ENCODE peak calls at places on chromosome 16, in ten cellular contexts. One of them, this sample, is unnamed. For H3K27me3, the result is how much of the 10 kb centered on the place peaks cover.

GRCh38 chr16:85582177-85582888 is 30.8 kb upstream of the GSE1 start:
- DNase-seq in colonic mucosa: no peak
- DNase-seq in HCT116: no peak
- DNase-seq in cardiac muscle cell: no peak
- DNase-seq in neural progenitor cell: no peak
- DNase-seq in spleen: no peak
- DNase-seq in small intestine: no peak
- DNase-seq in adrenal gland: no peak
- DNase-seq in sigmoid colon: no peak
- DNase-seq in bronchial epithelial cell: no peak
- DNase-seq in this sample: no peak

GRCh38 chr16:65339062-65339461 is 217.2 kb upstream of the CDH11 start:
- DNase-seq in cardiac muscle cell: no peak
- DNase-seq in sigmoid colon: no peak
- DNase-seq in small intestine: no peak
- DNase-seq in adrenal gland: no peak
- DNase-seq in spleen: no peak
- DNase-seq in bronchial epithelial cell: no peak
- DNase-seq in neural progenitor cell: no peak
- DNase-seq in colonic mucosa: no peak
- DNase-seq in HCT116: no peak
- DNase-seq in this sample: no peak

GRCh38 chr16:58028541-58029070 is 3.1 kb downstream of the MMP15 start:
- DNase-seq in colonic mucosa: no peak
- DNase-seq in HCT116: no peak
- DNase-seq in sigmoid colon: no peak
- DNase-seq in cardiac muscle cell: no peak
- DNase-seq in spleen: peak
- DNase-seq in neural progenitor cell: no peak
- DNase-seq in bronchial epithelial cell: no peak
- DNase-seq in adrenal gland: peak
- DNase-seq in small intestine: peak
- DNase-seq in this sample: no peak

GRCh38 chr16:88588754-88589153 is 18.6 kb downstream of the ZC3H18 start:
- DNase-seq in spleen: no peak
- DNase-seq in HCT116: no peak
- DNase-seq in colonic mucosa: no peak
- DNase-seq in adrenal gland: no peak
- DNase-seq in sigmoid colon: no peak
- DNase-seq in neural progenitor cell: no peak
- DNase-seq in small intestine: no peak
- DNase-seq in bronchial epithelial cell: no peak
- DNase-seq in cardiac muscle cell: no peak
- DNase-seq in this sample: no peak

GRCh38 chr16:30780549-30780948 is 6.5 kb downstream of the ZNF629 start:
- DNase-seq in small intestine: no peak
- DNase-seq in HCT116: no peak
- DNase-seq in bronchial epithelial cell: no peak
- DNase-seq in cardiac muscle cell: no peak
- DNase-seq in sigmoid colon: no peak
- DNase-seq in spleen: no peak
- DNase-seq in adrenal gland: no peak
- DNase-seq in colonic mucosa: no peak
- DNase-seq in neural progenitor cell: no peak
- DNase-seq in this sample: no peak

GRCh38 chr16:48353565-48354163 is 31.5 kb downstream of the SIAH1 start:
- DNase-seq in sigmoid colon: peak
- DNase-seq in colonic mucosa: peak
- DNase-seq in neural progenitor cell: peak
- DNase-seq in spleen: peak
- DNase-seq in adrenal gland: peak
- DNase-seq in HCT116: peak
- DNase-seq in cardiac muscle cell: peak
- DNase-seq in bronchial epithelial cell: peak
- DNase-seq in small intestine: peak
- DNase-seq in this sample: peak

GRCh38 chr16:83312015-83312734 is 495.6 kb upstream of the HSBP1 start:
- DNase-seq in colonic mucosa: no peak
- DNase-seq in cardiac muscle cell: peak
- DNase-seq in bronchial epithelial cell: no peak
- DNase-seq in neural progenitor cell: no peak
- DNase-seq in spleen: no peak
- DNase-seq in sigmoid colon: no peak
- DNase-seq in small intestine: no peak
- DNase-seq in adrenal gland: no peak
- DNase-seq in HCT116: no peak
- DNase-seq in this sample: no peak

GRCh38 chr16:48881272-48881671 is 271.3 kb upstream of the N4BP1 start:
- DNase-seq in neural progenitor cell: no peak
- DNase-seq in small intestine: no peak
- DNase-seq in bronchial epithelial cell: no peak
- DNase-seq in HCT116: no peak
- DNase-seq in adrenal gland: no peak
- DNase-seq in sigmoid colon: no peak
- DNase-seq in cardiac muscle cell: no peak
- DNase-seq in colonic mucosa: no peak
- DNase-seq in spleen: no peak
- DNase-seq in this sample: no peak

GRCh38 chr16:79895917-79896203 is 295.3 kb upstream of the MAF start:
- DNase-seq in adrenal gland: no peak
- DNase-seq in HCT116: no peak
- DNase-seq in neural progenitor cell: no peak
- DNase-seq in spleen: no peak
- DNase-seq in colonic mucosa: no peak
- DNase-seq in cardiac muscle cell: no peak
- DNase-seq in small intestine: peak
- DNase-seq in sigmoid colon: no peak
- DNase-seq in bronchial epithelial cell: no peak
- DNase-seq in this sample: no peak

GRCh38 chr16:31529398-31530312 is 2.0 kb downstream of the AHSP start:
- DNase-seq in neural progenitor cell: peak
- DNase-seq in adrenal gland: no peak
- DNase-seq in bronchial epithelial cell: no peak
- DNase-seq in sigmoid colon: no peak
- DNase-seq in spleen: no peak
- DNase-seq in HCT116: no peak
- DNase-seq in cardiac muscle cell: no peak
- DNase-seq in small intestine: no peak
- DNase-seq in colonic mucosa: no peak
- DNase-seq in this sample: no peak

GRCh38 chr16:2337431-2338296 is 2.9 kb downstream of the ABCA3 start:
- DNase-seq in bronchial epithelial cell: no peak
- DNase-seq in small intestine: no peak
- DNase-seq in neural progenitor cell: no peak
- DNase-seq in colonic mucosa: no peak
- DNase-seq in cardiac muscle cell: no peak
- DNase-seq in HCT116: no peak
- DNase-seq in sigmoid colon: no peak
- DNase-seq in spleen: no peak
- DNase-seq in adrenal gland: no peak
- DNase-seq in this sample: no peak

GRCh38 chr16:2343211-2343610 is 2.7 kb upstream of the ABCA3 start:
- DNase-seq in colonic mucosa: no peak
- DNase-seq in cardiac muscle cell: no peak
- DNase-seq in small intestine: no peak
- DNase-seq in sigmoid colon: no peak
- DNase-seq in adrenal gland: no peak
- DNase-seq in neural progenitor cell: no peak
- DNase-seq in bronchial epithelial cell: no peak
- DNase-seq in spleen: no peak
- DNase-seq in HCT116: no peak
- DNase-seq in this sample: no peak

GRCh38 chr16:2339521-2340484 is 725 bp downstream of the ABCA3 start:
- DNase-seq in colonic mucosa: peak
- DNase-seq in small intestine: peak
- DNase-seq in sigmoid colon: peak
- DNase-seq in spleen: peak
- DNase-seq in bronchial epithelial cell: no peak
- DNase-seq in HCT116: no peak
- DNase-seq in neural progenitor cell: peak
- DNase-seq in cardiac muscle cell: peak
- DNase-seq in adrenal gland: peak
- DNase-seq in this sample: peak

GRCh38 chr16:2341456-2342447 is 1.2 kb upstream of the ABCA3 start:
- DNase-seq in HCT116: no peak
- DNase-seq in spleen: peak
- DNase-seq in neural progenitor cell: peak
- DNase-seq in adrenal gland: peak
- DNase-seq in colonic mucosa: no peak
- DNase-seq in sigmoid colon: peak
- DNase-seq in bronchial epithelial cell: no peak
- DNase-seq in cardiac muscle cell: no peak
- DNase-seq in small intestine: no peak
- DNase-seq in this sample: no peak

DNA sequence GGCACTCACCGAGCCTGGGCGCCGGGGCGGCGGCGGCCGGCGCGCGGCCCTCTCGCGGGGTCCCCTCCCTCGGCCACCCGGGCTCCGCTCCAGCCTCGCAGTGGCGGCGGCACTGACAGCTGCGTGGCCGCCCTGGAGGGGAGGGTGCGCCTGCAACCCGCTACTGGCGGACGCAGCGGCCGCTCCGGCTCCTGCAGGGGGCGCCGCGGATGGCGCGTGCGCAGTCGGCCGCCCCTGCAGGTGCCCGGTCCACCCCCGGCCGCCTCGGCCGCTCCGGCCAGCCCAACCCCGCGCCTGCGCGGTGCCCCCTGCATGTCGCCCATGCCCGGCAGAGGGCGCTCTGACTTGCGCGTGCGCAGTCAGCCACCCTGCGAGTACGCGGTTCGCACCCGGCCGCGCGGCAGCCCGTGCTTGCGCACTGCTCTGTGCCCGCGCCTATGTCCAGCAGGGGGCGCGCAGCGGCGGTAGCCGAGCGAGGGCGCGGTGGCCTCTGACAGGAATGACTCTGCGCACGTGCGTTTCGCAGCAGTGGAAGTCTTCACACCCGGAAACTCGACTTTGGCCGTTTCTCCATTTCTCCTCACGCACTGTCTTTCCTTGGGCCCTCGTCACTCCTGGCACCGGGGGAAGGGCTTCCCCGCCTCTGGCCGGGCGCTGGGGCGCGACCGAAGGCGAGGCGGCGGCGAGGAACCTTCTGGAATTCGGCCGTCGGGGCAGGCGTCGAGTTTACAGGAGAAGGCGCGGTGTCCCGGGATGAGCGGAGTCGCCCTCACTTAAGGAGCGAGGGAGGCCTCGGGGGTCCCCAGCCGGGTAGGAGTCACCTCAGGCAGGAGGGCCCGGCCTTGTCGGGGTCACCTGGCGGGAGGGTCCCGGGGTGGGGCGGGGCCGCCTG is at the start of gene ABCA3:
- DNase-seq in cardiac muscle cell: peak
- DNase-seq in colonic mucosa: peak
- DNase-seq in spleen: peak
- DNase-seq in neural progenitor cell: peak
- DNase-seq in adrenal gland: peak
- DNase-seq in bronchial epithelial cell: peak
- DNase-seq in sigmoid colon: peak
- DNase-seq in small intestine: peak
- DNase-seq in HCT116: peak
- DNase-seq in this sample: peak
- H3K27me3 ChIP-seq in cardiac muscle cell: under half
- H3K27me3 ChIP-seq in colonic mucosa: under half
- H3K27me3 ChIP-seq in spleen: under half
- H3K27me3 ChIP-seq in neural progenitor cell: half or more
- H3K27me3 ChIP-seq in adrenal gland: under half
- H3K27me3 ChIP-seq in bronchial epithelial cell: under half
- H3K27me3 ChIP-seq in sigmoid colon: under half
- H3K27me3 ChIP-seq in small intestine: under half
- H3K27me3 ChIP-seq in HCT116: under half
- H3K27me3 ChIP-seq in this sample: under half

GRCh38 chr16:67391424-67392300 is 1.6 kb downstream of the TPPP3 start:
- DNase-seq in cardiac muscle cell: no peak
- DNase-seq in neural progenitor cell: no peak
- DNase-seq in HCT116: no peak
- DNase-seq in adrenal gland: no peak
- DNase-seq in sigmoid colon: peak
- DNase-seq in spleen: peak
- DNase-seq in bronchial epithelial cell: no peak
- DNase-seq in colonic mucosa: no peak
- DNase-seq in small intestine: no peak
- DNase-seq in this sample: no peak
- H3K4me3 ChIP-seq in cardiac muscle cell: no peak
- H3K4me3 ChIP-seq in neural progenitor cell: no peak
- H3K4me3 ChIP-seq in HCT116: no peak
- H3K4me3 ChIP-seq in adrenal gland: no peak
- H3K4me3 ChIP-seq in sigmoid colon: peak
- H3K4me3 ChIP-seq in spleen: peak
- H3K4me3 ChIP-seq in bronchial epithelial cell: no peak
- H3K4me3 ChIP-seq in colonic mucosa: no peak
- H3K4me3 ChIP-seq in small intestine: no peak
- H3K4me3 ChIP-seq in this sample: no peak

GRCh38 chr16:12780467-12780866 is 23.2 kb downstream of the CPPED1 start:
- DNase-seq in colonic mucosa: no peak
- DNase-seq in spleen: no peak
- DNase-seq in HCT116: no peak
- DNase-seq in small intestine: no peak
- DNase-seq in sigmoid colon: no peak
- DNase-seq in adrenal gland: no peak
- DNase-seq in neural progenitor cell: no peak
- DNase-seq in bronchial epithelial cell: no peak
- DNase-seq in cardiac muscle cell: no peak
- DNase-seq in this sample: no peak
- H3K27me3 ChIP-seq in colonic mucosa: under half
- H3K27me3 ChIP-seq in spleen: under half
- H3K27me3 ChIP-seq in HCT116: under half
- H3K27me3 ChIP-seq in small intestine: under half
- H3K27me3 ChIP-seq in sigmoid colon: under half
- H3K27me3 ChIP-seq in adrenal gland: under half
- H3K27me3 ChIP-seq in neural progenitor cell: under half
- H3K27me3 ChIP-seq in bronchial epithelial cell: under half
- H3K27me3 ChIP-seq in cardiac muscle cell: under half
- H3K27me3 ChIP-seq in this sample: under half

DNA sequence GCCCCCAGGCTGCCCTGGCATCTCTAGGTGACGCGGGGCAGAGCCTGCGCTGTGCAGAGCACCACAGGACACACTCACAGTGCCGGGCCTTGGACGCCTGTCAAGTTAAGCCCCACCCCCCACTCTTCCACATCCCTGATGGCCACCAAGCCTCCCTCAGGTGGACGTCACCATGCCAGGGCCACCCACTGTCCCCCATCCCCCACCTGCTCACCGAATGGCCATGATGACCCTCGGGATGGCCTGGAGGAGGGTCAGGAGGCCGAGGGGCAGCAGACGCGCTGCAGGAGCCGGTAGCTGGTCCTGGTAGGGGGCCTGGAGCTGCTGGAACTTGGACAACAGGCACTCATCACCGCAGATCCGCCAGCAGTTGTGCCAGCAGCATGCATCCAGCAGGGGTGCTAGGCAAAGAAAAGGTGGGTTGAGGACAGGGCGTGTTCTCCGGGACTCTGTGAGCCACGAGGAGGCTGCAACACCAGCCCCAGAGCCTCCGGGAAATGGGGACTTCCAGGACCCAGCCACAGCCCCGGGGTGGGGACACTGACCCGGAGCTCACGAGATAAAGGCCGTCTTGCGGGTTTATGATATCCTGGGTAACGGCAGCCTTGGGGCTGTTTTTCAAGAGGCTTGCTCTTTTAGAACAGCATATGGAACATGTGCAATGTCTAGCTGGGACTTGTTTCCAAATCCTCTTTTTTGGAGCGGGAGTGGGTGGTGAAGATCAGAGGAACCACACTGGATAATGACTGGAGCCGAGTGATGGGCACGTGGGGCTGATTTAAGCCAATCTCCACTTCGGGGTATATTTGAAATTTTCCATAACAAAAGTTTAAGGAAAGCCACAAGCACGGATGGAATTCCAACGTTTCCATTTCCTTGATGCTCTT is 11.4 kb downstream of the C16orf95 start:
- DNase-seq in neural progenitor cell: peak
- DNase-seq in bronchial epithelial cell: no peak
- DNase-seq in colonic mucosa: no peak
- DNase-seq in HCT116: no peak
- DNase-seq in sigmoid colon: no peak
- DNase-seq in spleen: no peak
- DNase-seq in cardiac muscle cell: peak
- DNase-seq in small intestine: peak
- DNase-seq in adrenal gland: no peak
- DNase-seq in this sample: no peak
- H3K4me3 ChIP-seq in neural progenitor cell: no peak
- H3K4me3 ChIP-seq in bronchial epithelial cell: no peak
- H3K4me3 ChIP-seq in colonic mucosa: no peak
- H3K4me3 ChIP-seq in HCT116: no peak
- H3K4me3 ChIP-seq in sigmoid colon: no peak
- H3K4me3 ChIP-seq in spleen: no peak
- H3K4me3 ChIP-seq in cardiac muscle cell: no peak
- H3K4me3 ChIP-seq in small intestine: no peak
- H3K4me3 ChIP-seq in adrenal gland: no peak
- H3K4me3 ChIP-seq in this sample: no peak

This sample was measured in SJCRH30.